ENCODE peak calls at places on chromosomes 2 and 18, in four cellular contexts. Y is IMR-90, U is heart right ventricle, E is left ventricle myocardium inferior. H is an unnamed sample.

GRCh38 chr2:80852079-80852807 is 547.7 kb upstream of the LRRTM1 start:
- DNase-seq in Y (no peak), U (no peak), E (no peak), H (no peak)

GRCh38 chr2:33135645-33136044 is 188.9 kb downstream of the LTBP1 start:
- DNase-seq in Y (peak; percentile 52), U (no peak), E (no peak), H (no peak)

GRCh38 chr2:237411683-237412349 is 2.1 kb downstream of the COL6A3 start:
- DNase-seq in Y (peak; percentile 70), U (no peak), E (no peak), H (no peak)

GRCh38 chr2:164599954-164600589 is 21.2 kb downstream of the GRB14 start:
- DNase-seq in Y (peak; percentile 50), U (peak; percentile 40), E (no peak), H (no peak)

GRCh38 chr2:144834954-144835633 is 315.2 kb upstream of the ZEB2 start:
- DNase-seq in Y (peak; percentile 88), U (peak; percentile 58), E (peak; percentile 23), H (no peak)

GRCh38 chr2:231883468-231883881 is 42.7 kb downstream of the NPPC start:
- DNase-seq in Y (no peak), U (no peak), E (no peak), H (no peak)

GRCh38 chr2:64999754-65000153 is 10.6 kb downstream of the SLC1A4 start:
- DNase-seq in Y (no peak), U (no peak), E (no peak), H (no peak)

GRCh38 chr2:78676921-78677696 is 348.4 kb upstream of the REG3G start:
- DNase-seq in Y (no peak), U (no peak), E (no peak), H (no peak)

GRCh38 chr2:207746131-207746530 is 23.6 kb downstream of the FZD5 start:
- DNase-seq in Y (peak; percentile 79), U (peak; percentile 28), E (no peak), H (no peak)

GRCh38 chr2:169363570-169364150 is 1.3 kb upstream of the LRP2 start:
- DNase-seq in Y (no peak), U (peak; percentile 6), E (no peak), H (no peak)

GRCh38 chr2:216210711-216211131 is 101.6 kb downstream of the XRCC5 start:
- DNase-seq in Y (peak; percentile 9), U (no peak), E (no peak), H (no peak)

GRCh38 chr2:212052412-212053159 is 486.0 kb downstream of the ERBB4 start:
- DNase-seq in Y (peak; percentile 94), U (no peak), E (no peak), H (no peak)

GRCh38 chr2:39845460-39846146 is 66.5 kb upstream of the THUMPD2 start:
- DNase-seq in Y (peak; percentile 17), U (no peak), E (no peak), H (no peak)

GRCh38 chr2:12824771-12825363 is 108.1 kb downstream of the TRIB2 start:
- DNase-seq in Y (no peak), U (peak; percentile 90), E (peak; percentile 70), H (no peak)

GRCh38 chr18:74874351-74874750 is 276.7 kb downstream of the ZNF407 start:
- DNase-seq in Y (no peak), U (no peak), E (no peak), H (no peak)

GRCh38 chr2:192145496-192145895 is 49.2 kb downstream of the TMEFF2 start:
- DNase-seq in Y (no peak), U (no peak), E (no peak), H (no peak)

DNA sequence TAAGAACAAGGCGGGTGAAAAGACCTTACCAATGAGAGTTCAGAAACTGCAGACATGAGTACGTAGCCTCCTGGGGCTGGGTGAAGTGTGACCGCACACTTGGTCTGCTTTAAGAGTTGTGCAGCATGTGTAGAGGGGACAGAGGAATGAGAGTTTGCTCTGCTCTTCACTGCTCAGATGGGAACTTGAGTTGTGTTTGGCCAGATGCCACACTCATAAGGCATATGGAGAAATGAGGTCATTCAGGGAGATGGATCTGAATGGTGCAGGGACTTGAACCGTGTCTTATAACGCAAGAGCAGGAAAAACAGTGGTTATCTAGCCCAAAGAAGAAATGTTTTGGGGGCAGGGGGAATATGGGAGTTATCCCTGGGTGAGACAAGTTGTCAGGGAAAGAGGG is 273.8 kb upstream of the LYPD1 start:
- DNase-seq in Y (peak; percentile 68), U (no peak), E (no peak), H (no peak)
- H3K27ac ChIP-seq in Y (no peak overlapping the region), U (no peak overlapping the region), E (no peak overlapping the region), H (no peak overlapping the region)

GRCh38 chr2:230846360-230846759 is 18.4 kb upstream of the ITM2C start:
- DNase-seq in Y (no peak), U (no peak), E (no peak), H (no peak)

GRCh38 chr2:230849633-230850357 is 14.9 kb upstream of the ITM2C start:
- DNase-seq in Y (no peak), U (no peak), E (peak; percentile 52), H (peak; percentile 42)

GRCh38 chr2:230850358-230850658 is 14.4 kb upstream of the ITM2C start:
- DNase-seq in Y (no peak), U (no peak), E (no peak), H (no peak)

GRCh38 chr2:230852113-230852512 is 12.6 kb upstream of the ITM2C start:
- DNase-seq in Y (no peak), U (no peak), E (no peak), H (no peak)

DNA sequence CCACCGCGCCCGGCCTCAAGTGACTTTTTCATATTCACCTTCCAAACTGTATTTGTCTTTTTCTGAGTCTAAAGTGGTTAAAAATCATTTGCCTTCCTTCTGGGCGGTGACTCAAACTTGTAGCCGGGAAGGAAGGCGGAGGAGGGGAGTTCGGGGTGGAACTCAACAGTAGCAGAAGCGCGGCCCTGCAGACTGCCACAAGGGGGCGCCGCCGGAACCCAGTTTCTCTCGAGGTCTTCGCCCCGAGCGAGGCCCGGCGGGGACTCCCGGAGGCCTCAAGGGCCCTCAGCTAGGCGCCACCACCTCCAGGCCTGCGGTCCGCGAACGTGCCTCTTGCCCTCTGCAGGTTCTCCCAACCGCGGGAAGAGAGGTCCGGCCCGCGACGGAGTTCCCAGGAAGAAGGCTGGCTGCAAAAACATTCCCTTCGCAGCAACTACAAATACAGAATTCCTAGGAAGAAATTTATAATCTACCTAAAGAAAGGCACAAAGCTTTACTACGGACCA is 16.8 kb upstream of the ITM2C start:
- DNase-seq in Y (peak; percentile 77), U (peak; percentile 87), E (peak; percentile 85), H (peak; percentile 71)
- H3K4me3 ChIP-seq in Y (no peak overlapping the region), U (no peak overlapping the region), E (peak overlapping the region; percentile 32), H (no peak overlapping the region)

DNA sequence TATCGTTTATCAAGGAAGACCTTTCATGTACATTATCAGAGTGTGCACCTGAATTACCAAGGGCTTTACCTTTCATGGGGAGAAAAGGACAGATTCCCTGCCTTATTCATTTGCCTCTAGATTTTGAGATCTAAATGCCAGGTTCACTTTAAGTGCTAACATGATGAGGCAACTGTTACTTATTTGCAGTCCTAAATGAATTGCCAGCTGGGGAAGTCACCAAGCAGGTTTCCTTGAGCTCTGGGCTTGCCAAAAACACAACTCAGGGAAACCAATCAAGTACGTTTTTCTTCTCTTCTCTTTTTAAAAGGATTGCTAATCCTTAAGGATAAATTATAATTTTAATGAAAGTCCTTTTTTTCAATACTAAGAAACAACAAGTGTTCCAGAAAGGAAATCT is 70.6 kb downstream of the RTN4 start:
- DNase-seq in Y (no peak), U (no peak), E (no peak), H (no peak)
- H3K36me3 ChIP-seq in Y (peaks cover 18% of the 10 kb centered on the region), U (no peaks in the 10 kb centered on the region), E (peaks cover 3% of the 10 kb centered on the region), H (no peaks in the 10 kb centered on the region)

GRCh38 chr2:182694189-182694588 is 21.9 kb upstream of the DNAJC10 start:
- DNase-seq in Y (no peak), U (no peak), E (no peak), H (no peak)
- H3K27ac ChIP-seq in Y (no peak overlapping the region), U (no peak overlapping the region), E (no peak overlapping the region), H (no peak overlapping the region)

GRCh38 chr18:37564796-37565137 is 831 bp downstream of the CELF4 start:
- DNase-seq in Y (peak; percentile 21), U (peak; percentile 73), E (peak; percentile 67), H (no peak)

GRCh38 chr18:37566479-37567060 is 972 bp upstream of the CELF4 start:
- DNase-seq in Y (no peak), U (no peak), E (no peak), H (no peak)

GRCh38 chr18:37565138-37565984 is at the start of gene CELF4:
- DNase-seq in Y (no peak), U (no peak), E (no peak), H (no peak)

GRCh38 chr18:37567061-37567993 is 1.7 kb upstream of the CELF4 start:
- DNase-seq in Y (no peak), U (no peak), E (no peak), H (no peak)

GRCh38 chr18:37565985-37566478 is 434 bp upstream of the CELF4 start:
- DNase-seq in Y (peak; percentile 5), U (peak; percentile 54), E (peak; percentile 54), H (no peak)
- H3K4me3 ChIP-seq in Y (no peak overlapping the region), U (peak overlapping the region; percentile 46), E (peak overlapping the region; percentile 71), H (no peak overlapping the region)

DNA sequence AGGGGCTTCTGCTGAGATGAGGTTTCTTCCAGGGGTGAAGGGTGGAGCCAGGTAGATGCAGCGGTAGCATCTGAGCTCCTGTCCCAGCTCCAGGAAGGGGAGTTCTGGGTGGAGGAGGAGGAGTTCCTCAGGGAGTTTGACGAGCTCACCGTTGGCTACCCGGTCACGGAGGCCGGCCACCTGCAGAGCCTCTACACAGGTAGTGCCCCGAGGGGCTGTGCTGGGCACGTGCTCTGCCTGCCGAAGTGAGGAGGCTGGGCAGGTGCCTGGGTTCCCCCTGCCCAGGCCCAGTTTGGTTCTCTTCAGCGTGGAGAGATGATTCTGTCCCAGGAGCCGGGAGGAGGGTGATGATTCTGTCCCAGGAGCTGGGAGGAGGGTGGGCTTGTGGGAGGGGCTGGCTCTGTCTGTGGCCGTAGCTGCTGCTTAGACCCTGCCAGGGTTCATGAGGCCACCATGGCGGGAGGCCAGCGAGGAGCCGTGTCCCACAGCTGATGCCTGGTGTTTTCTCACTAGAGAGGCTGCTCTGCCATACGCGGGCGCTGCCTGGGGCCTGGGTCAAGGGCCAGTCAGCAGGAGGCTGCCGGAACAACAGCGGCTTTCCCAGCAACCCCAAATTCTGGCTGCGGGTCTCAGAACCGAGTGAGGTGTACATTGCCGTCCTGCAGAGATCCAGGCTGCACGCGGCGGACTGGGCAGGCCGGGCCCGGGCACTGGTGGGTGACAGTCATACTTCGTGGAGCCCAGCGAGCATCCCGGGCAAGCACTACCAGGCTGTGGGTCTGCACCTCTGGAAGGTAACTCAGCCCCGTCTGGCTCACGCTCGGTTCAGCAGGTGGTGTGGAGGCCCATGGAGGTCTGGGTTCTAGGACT is 8.2 kb downstream of the CAPN10 start:
- DNase-seq in Y (no peak), U (no peak), E (peak; percentile 18), H (no peak)
- H3K36me3 ChIP-seq in Y (peaks cover 36% of the 10 kb centered on the region), U (no peaks in the 10 kb centered on the region), E (peaks cover 58% of the 10 kb centered on the region), H (peaks cover 81% of the 10 kb centered on the region)

GRCh38 chr2:47225061-47225783 is 70.1 kb upstream of the STPG4 start:
- DNase-seq in Y (peak; percentile 88), U (peak; percentile 82), E (peak; percentile 73), H (no peak)
- H3K27ac ChIP-seq in Y (peak overlapping the region; percentile 36), U (no peak overlapping the region), E (peak overlapping the region; percentile 50), H (no peak overlapping the region)

H was measured in effector memory CD4-positive, alpha-beta T cell.